ENCODE peak calls at places on chromosomes 4 and X, in four cellular contexts. K is H1, V is HepG2, O is GM12878. F is an unnamed sample.

GRCh38 chrX:15507005-15507404 is 6.4 kb downstream of the BMX start:
- DNase-seq in V (no peak), O (no peak), K (no peak), F (no peak)

GRCh38 chrX:41781500-41781899 is 57.5 kb downstream of the GPR82 start:
- DNase-seq in V (peak; percentile 36), O (no peak), K (no peak), F (peak; percentile 63)

GRCh38 chr4:70737409-70737808 is 15.6 kb downstream of the RUFY3 start:
- DNase-seq in O (no peak), V (no peak), K (no peak), F (no peak)

GRCh38 chrX:8731579-8732395 is at the start of gene ANOS1:
- DNase-seq in V (no peak), K (no peak), O (no peak), F (no peak)

GRCh38 chr4:56575820-56576429 is 70.3 kb downstream of the ARL9 start:
- DNase-seq in K (no peak), O (no peak), V (peak; percentile 8), F (peak; percentile 22)

GRCh38 chrX:12297353-12297752 is 159.1 kb downstream of the FRMPD4 start:
- DNase-seq in V (no peak), O (no peak), K (no peak), F (no peak)

GRCh38 chrX:118720058-118720707 is 7.2 kb upstream of the IL13RA1 start:
- DNase-seq in K (no peak), V (no peak), O (no peak), F (no peak)

GRCh38 chr4:167117273-167117672 is 117.0 kb downstream of the SPOCK3 start:
- DNase-seq in K (no peak), V (no peak), O (no peak), F (no peak)

GRCh38 chr4:8723222-8723980 is 130.8 kb downstream of the CPZ start:
- DNase-seq in V (no peak), O (no peak), K (no peak), F (no peak)

GRCh38 chrX:48989483-48989882 is 12.6 kb downstream of the GRIPAP1 start:
- DNase-seq in O (no peak), V (no peak), K (no peak), F (no peak)

GRCh38 chr4:137707221-137707620 is 174.9 kb upstream of the PCDH18 start:
- DNase-seq in O (no peak), K (no peak), V (no peak), F (no peak)

GRCh38 chr4:153447175-153447887 is 18.8 kb upstream of the TMEM131L start:
- DNase-seq in K (no peak), V (no peak), O (no peak), F (peak; percentile 27)

GRCh38 chr4:82569727-82570126 is 7.9 kb upstream of the TMEM150C start:
- DNase-seq in V (no peak), O (no peak), K (no peak), F (no peak)

GRCh38 chr4:157151711-157152110 is 68.8 kb upstream of the GRIA2 start:
- DNase-seq in V (no peak), K (no peak), O (no peak), F (no peak)

GRCh38 chrX:85963736-85964135 is 83.6 kb downstream of the CHM start:
- DNase-seq in K (no peak), V (peak; percentile 1), O (no peak), F (no peak)

GRCh38 chr4:85732124-85732523 is 257.2 kb downstream of the ARHGAP24 start:
- DNase-seq in V (no peak), O (no peak), K (no peak), F (no peak)

GRCh38 chr4:138609943-138610350 is 367.8 kb upstream of the SLC7A11 start:
- DNase-seq in O (no peak), V (no peak), K (no peak), F (no peak)

GRCh38 chr4:80459918-80460473 is 124.5 kb downstream of the CFAP299 start:
- DNase-seq in O (no peak), V (no peak), K (no peak), F (no peak)

GRCh38 chrX:140764401-140764919 is 54.9 kb downstream of the LINC00632 start:
- DNase-seq in V (no peak), K (peak; percentile 25), O (no peak), F (peak; percentile 44)

GRCh38 chrX:116873678-116874077 is 410.9 kb upstream of the CT83 start:
- DNase-seq in K (no peak), V (no peak), O (no peak), F (no peak)

GRCh38 chr4:80386281-80386886 is 50.9 kb downstream of the CFAP299 start:
- DNase-seq in V (no peak), K (no peak), O (no peak), F (no peak)

DNA sequence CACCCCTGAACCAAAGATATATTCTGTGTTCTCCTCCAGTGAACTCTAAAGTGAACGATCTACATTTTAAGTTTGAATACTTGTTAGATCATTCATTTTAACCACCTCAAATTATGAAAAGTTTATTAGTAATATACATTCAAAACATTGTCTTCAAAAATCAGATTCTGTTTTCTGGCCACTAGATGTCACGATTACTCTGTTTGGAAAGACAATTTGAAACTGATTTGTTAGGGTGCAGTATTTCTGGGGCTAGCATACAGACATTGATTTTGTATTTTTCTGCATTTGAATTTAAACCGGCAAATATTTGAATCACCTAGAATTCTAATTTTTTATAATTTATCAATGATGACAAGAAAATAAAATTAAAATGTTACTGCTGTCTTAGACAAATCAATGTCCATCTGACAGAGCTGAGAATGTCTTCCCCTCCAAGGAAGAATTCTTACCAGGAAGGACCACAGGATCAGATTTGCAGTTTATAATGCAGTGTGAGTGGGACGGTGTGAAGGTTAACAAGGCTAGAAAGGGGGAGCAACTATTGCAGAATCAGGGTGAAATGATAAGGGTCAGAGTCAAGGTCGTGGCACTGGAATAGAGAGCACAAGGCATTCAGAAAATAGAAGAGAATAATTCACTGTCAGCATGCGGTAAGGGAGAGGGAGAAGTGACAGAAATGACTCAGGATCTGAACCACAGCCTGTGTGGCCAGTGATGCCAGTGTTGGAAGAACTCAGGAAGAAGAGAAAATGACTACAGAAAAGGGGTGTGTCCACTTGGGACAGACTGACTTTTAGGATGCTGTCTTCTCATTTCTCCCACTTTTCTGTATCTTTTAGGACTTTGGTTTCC is 91.6 kb downstream of the ANXA10 start:
- DNase-seq in O (peak; percentile 12), V (peak; percentile 14), K (no peak), F (no peak)
- TF ChIP-seq SUZ12 in O (no peak), V (no peak), K (no peak), F (no peak)

GRCh38 chrX:30876367-30876766 is 12.7 kb downstream of the TAB3 start:
- DNase-seq in V (peak; percentile 25), O (no peak), K (no peak), F (no peak)

GRCh38 chrX:30870572-30870971 is 18.5 kb downstream of the TAB3 start:
- DNase-seq in O (no peak), K (no peak), V (no peak), F (no peak)

GRCh38 chrX:30880058-30880457 is 9.0 kb downstream of the TAB3 start:
- DNase-seq in K (no peak), O (no peak), V (no peak), F (no peak)

GRCh38 chrX:30874851-30875250 is 14.2 kb downstream of the TAB3 start:
- DNase-seq in O (no peak), K (no peak), V (no peak), F (no peak)

DNA sequence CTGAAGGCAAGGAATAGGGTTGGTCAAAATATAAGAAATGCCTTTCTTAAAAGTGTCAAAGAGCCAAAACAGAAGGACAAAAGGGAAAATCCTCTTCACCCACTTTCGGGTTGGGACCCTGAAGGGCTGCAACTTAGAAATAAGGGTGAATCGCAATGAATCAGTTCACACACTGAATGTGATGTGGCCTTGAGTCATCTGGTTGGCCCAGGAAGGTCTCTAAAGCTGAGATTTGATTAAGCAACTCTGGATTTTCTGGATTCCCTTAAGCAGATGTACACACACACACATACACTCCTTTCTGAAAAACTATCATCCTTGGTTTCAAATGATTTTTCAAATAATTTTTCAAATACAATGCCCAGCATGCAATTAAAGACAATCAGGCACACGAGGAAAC is 13.1 kb downstream of the TAB3 start:
- DNase-seq in K (no peak), O (no peak), V (peak; percentile 27), F (no peak)
- TF ChIP-seq SP1 in K (no peak), O (no peak), V (no peak), F (no peak)

DNA sequence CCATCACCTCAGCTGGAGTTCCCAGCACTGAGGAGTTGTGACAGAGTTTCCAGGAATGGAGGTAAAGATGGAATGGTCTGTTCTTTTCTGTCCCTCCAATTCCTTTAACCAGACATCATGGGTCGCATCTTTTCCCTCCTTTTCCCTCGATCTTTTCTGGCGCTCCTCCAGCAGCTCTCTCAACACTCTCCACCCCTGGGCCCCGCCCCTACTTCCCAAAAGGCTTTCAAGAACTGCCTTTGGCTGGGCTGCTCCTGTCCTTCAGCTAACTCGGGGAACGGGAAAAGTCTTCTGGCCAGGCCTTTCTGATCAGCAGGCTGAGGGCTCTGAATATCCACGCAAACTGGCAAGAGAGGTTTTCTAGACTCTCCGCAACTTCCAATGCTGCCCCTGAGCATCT is 34.0 kb downstream of the UTP14A start:
- DNase-seq in O (no peak), K (no peak), V (no peak), F (no peak)
- TF ChIP-seq SUZ12 in O (no peak), K (no peak), V (no peak), F (no peak)

GRCh38 chr4:186144180-186144579 is 39.7 kb downstream of the FAM149A start:
- DNase-seq in K (no peak), V (no peak), O (no peak), F (peak; percentile 35)
- TF ChIP-seq SP1 in K (no peak), V (no peak), O (no peak), F (no peak)

F was measured in HEK293T.